ENCODE peak calls at places on chromosome 1, in five cellular contexts. One of them, this sample, is unnamed.

GRCh38 chr1:94929351-94929814 is 2.5 kb upstream of the CNN3 start:
- DNase-seq in foreskin fibroblast: peak
- DNase-seq in RCC 7860: no peak
- DNase-seq in AG08396: no peak
- DNase-seq in GM13977: no peak
- DNase-seq in this sample: peak

GRCh38 chr1:17228619-17229018 is 20.3 kb upstream of the PADI3 start:
- DNase-seq in foreskin fibroblast: no peak
- DNase-seq in RCC 7860: no peak
- DNase-seq in AG08396: no peak
- DNase-seq in GM13977: no peak
- DNase-seq in this sample: no peak

GRCh38 chr1:33410091-33410701 is 20.7 kb downstream of the PHC2 start:
- DNase-seq in foreskin fibroblast: peak
- DNase-seq in RCC 7860: no peak
- DNase-seq in AG08396: no peak
- DNase-seq in GM13977: no peak
- DNase-seq in this sample: no peak

GRCh38 chr1:65279092-65279448 is 30.3 kb upstream of the DNAJC6 start:
- DNase-seq in foreskin fibroblast: peak
- DNase-seq in RCC 7860: no peak
- DNase-seq in AG08396: no peak
- DNase-seq in GM13977: no peak
- DNase-seq in this sample: no peak

GRCh38 chr1:210586785-210587184 is 258.1 kb downstream of the HHAT start:
- DNase-seq in foreskin fibroblast: no peak
- DNase-seq in RCC 7860: no peak
- DNase-seq in AG08396: no peak
- DNase-seq in GM13977: no peak
- DNase-seq in this sample: no peak

GRCh38 chr1:1270813-1271212 is 2.8 kb downstream of the UBE2J2 start:
- DNase-seq in foreskin fibroblast: peak
- DNase-seq in RCC 7860: no peak
- DNase-seq in AG08396: no peak
- DNase-seq in GM13977: no peak
- DNase-seq in this sample: no peak

GRCh38 chr1:75879985-75880384 is 52.2 kb downstream of the ASB17 start:
- DNase-seq in foreskin fibroblast: no peak
- DNase-seq in RCC 7860: no peak
- DNase-seq in AG08396: no peak
- DNase-seq in GM13977: no peak
- DNase-seq in this sample: no peak

GRCh38 chr1:206911064-206911663 is 10.6 kb downstream of the FCMR start:
- DNase-seq in foreskin fibroblast: peak
- DNase-seq in RCC 7860: peak
- DNase-seq in AG08396: peak
- DNase-seq in GM13977: peak
- DNase-seq in this sample: no peak

This sample was measured in uterus.